ENCODE peak calls at places on chromosomes 6 and 20, in seven cellular contexts. B, Z, Y, V, S, I and E are unnamed samples.
A peak's percentile ranks its signal among the peaks of the same experiment; 100 is the strongest.

GRCh38 chr6:131000544-131000943 is 62.5 kb downstream of the EPB41L2 start:
- DNase-seq in Z (no peak), V (no peak), B (no peak), S (no peak), Y (no peak), I (no peak), E (no peak)

GRCh38 chr6:71197770-71198169 is 90.8 kb upstream of the OGFRL1 start:
- DNase-seq in I (no peak), Y (no peak), V (no peak), B (no peak), S (no peak), Z (no peak), E (no peak)

GRCh38 chr20:22689246-22689645 is 104.9 kb upstream of the FOXA2 start:
- DNase-seq in B (no peak), I (no peak), S (no peak), V (no peak), Y (no peak), Z (no peak), E (no peak)

GRCh38 chr6:14656676-14657075 is 539.1 kb downstream of the CD83 start:
- DNase-seq in Z (no peak), B (no peak), V (no peak), I (no peak), S (no peak), Y (no peak), E (no peak)

GRCh38 chr6:43972915-43973304 is 154.3 kb downstream of the MRPL14 start:
- DNase-seq in Y (no peak), V (no peak), B (no peak), S (no peak), I (no peak), Z (no peak), E (no peak)

GRCh38 chr6:38783436-38784228 is 68.5 kb downstream of the DNAH8 start:
- DNase-seq in S (no peak), V (no peak), I (no peak), Y (no peak), B (no peak), Z (no peak), E (no peak)

GRCh38 chr20:62045118-62045517 is 20.6 kb downstream of the TAF4 start:
- DNase-seq in V (no peak), Y (no peak), B (no peak), S (no peak), I (no peak), Z (no peak), E (no peak)

GRCh38 chr6:57064809-57065208 is 18.3 kb downstream of the KIAA1586 start:
- DNase-seq in S (no peak), B (no peak), I (no peak), Y (no peak), V (no peak), Z (no peak), E (no peak)

GRCh38 chr6:71404145-71404966 is 115.7 kb downstream of the OGFRL1 start:
- DNase-seq in Z (no peak), S (peak; percentile 79), Y (peak; percentile 51), I (no peak), V (no peak), B (no peak), E (peak; percentile 84)

GRCh38 chr6:82785206-82785605 is 280.4 kb downstream of the UBE3D start:
- DNase-seq in V (no peak), I (no peak), Z (no peak), Y (no peak), B (no peak), S (no peak), E (no peak)

GRCh38 chr20:25361287-25361683 is 29.4 kb downstream of the ABHD12 start:
- DNase-seq in Y (no peak), Z (no peak), I (no peak), S (peak; percentile 33), V (no peak), B (no peak), E (no peak)

GRCh38 chr6:164928366-164929154 is 380.8 kb downstream of the C6orf118 start:
- DNase-seq in B (peak; percentile 60), Z (no peak), V (no peak), Y (no peak), S (no peak), I (no peak), E (no peak)

DNA sequence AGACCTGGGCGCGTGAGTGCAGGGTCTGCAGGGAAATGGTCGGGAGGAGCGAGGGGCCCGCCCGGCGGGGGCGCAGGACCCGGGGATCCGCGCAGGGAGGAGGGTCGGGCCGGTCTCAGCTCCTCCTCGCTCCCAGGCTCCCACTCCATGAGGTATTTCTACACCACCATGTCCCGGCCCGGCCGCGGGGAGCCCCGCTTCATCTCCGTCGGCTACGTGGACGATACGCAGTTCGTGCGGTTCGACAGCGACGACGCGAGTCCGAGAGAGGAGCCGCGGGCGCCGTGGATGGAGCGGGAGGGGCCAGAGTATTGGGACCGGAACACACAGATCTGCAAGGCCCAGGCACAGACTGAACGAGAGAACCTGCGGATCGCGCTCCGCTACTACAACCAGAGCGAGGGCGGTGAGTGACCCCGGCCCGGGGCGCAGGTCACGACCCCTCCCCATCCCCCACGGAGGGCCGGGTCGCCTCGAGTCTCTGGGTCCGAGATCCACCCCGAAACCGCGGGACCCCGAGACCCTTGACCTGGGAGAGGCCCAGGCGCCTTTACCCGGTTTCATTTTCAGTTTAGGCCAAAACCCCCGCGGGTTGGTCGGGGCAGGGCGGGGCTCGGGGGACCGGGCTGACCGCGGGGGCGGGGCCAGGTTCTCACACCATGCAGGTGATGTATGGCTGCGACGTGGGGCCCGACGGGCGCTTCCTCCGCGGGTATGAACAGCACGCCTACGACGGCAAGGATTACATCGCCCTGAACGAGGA is 54.3 kb upstream of the HLA-A start:
- DNase-seq in S (no peak), V (peak; percentile 25), Z (peak; percentile 86), B (peak; percentile 27), I (no peak), Y (peak; percentile 18), E (peak; percentile 18)
- H3K4me3 ChIP-seq in S (peak overlapping the region; percentile 62), V (peak overlapping the region; percentile 86), Z (peak overlapping the region; percentile 78), B (peak overlapping the region; percentile 46), I (no peak overlapping the region), Y (peak overlapping the region; percentile 76), E (peak overlapping the region; percentile 73)

DNA sequence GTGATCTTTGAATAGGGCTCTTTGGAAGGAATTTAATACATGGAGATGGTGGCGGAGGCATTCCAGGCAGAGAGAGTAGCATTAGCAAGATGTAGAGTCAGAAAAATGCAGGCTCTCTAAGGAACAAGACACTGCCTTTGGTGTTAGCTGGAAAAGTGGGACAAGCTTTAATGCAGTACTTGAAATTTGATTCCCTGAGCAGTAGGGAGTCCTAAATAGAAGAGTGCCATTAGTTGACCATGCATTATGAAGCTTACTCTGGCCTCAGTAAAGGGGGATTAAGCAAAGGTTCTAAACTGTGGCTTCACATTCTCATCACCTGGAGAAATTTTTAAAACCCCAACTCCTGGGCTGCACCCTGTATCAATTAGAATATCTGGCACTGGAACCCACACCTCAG is 494.8 kb upstream of the SOX4 start:
- DNase-seq in Y (no peak), I (no peak), B (no peak), S (no peak), V (no peak), Z (no peak), E (no peak)
- TF ChIP-seq SIN3A in Y (no peak), I (no peak), B (no peak), S (no peak), V (no peak), Z (no peak), E (no peak)

DNA sequence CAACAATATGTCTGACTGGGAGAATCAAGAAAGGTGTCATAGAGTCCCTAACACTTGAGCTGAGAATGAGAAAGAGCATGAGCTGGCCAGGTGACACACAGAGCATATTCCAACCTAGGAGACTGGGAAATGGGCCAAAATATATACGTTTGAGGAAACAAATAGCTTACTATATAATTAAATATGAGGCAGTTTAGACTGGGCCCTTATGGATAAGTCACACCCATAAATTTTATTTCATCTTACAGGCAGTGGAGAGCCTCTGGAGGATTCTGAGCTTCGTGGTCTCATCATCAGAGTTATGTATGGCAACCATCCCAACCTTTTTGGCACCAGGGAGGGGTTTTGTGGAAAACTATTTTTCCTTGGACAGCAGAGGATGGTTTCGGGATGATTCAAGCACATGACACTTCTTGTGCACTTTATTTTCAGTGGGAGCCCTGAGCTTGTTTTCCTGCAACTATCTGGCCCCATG is 12.9 kb upstream of the NQO2 start:
- DNase-seq in Z (no peak), I (no peak), V (no peak), Y (no peak), S (no peak), B (no peak), E (no peak)
- H3K27ac ChIP-seq in Z (no peak overlapping the region), I (peak overlapping the region; percentile 99), V (no peak overlapping the region), Y (peak overlapping the region; percentile 92), S (no peak overlapping the region), B (peak overlapping the region; percentile 99), E (no peak overlapping the region)

GRCh38 chr20:1777476-1777820 is 117.8 kb upstream of the SIRPA start:
- DNase-seq in Z (no peak), V (no peak), B (no peak), Y (no peak), S (no peak), I (no peak), E (no peak)
- H3K4me3 ChIP-seq in Z (peak overlapping the region; percentile 69), V (no peak overlapping the region), B (peak overlapping the region; percentile 98), Y (peak overlapping the region; percentile 83), S (peak overlapping the region; percentile 94), I (no peak overlapping the region), E (peak overlapping the region; percentile 57)

DNA sequence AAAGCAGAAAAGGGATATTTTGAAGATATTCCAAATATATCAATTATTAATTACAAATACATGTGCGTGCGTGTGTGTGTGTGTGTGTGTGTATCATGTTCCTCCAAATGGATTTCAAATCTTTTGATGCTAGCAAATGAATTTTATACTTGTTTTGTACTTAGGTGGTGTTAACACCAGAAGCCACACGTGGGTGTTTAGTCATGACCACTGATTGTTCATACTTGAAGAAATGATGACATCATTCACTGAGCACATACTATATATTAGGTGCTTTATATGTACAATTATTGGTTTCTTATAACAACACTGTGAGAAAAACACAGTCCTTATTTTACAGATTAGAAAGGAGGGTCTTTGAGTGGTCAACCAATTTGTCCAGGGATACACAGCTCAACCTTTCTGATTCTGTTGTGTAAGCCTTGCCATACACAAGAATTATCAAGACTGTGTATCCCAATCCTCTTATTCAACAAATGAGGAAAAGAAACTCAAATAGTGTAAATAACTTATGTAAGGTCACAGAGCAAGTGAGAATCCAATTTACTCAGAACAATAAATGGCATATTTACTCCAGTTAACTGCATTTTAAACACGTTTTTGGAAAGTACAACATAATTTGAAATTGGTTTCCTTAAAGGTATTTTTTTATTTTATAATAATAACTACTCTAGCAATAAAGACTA is 88.5 kb downstream of the BCAS1 start:
- DNase-seq in I (no peak), Y (no peak), S (no peak), Z (no peak), B (no peak), V (no peak), E (no peak)
- TF ChIP-seq SIN3A in I (no peak), Y (no peak), S (no peak), Z (no peak), B (no peak), V (no peak), E (no peak)